ENCODE peak calls at places on chromosome 11, in eight cellular contexts. T is ovary, N is AG04450, V is type B pancreatic cell, G is AG09319, R is right lobe of liver, K is fibroblast of the aortic adventitia, I is left ventricle myocardium inferior. C is an unnamed sample.

GRCh38 chr11:58775066-58775708 is 43.4 kb upstream of the GLYAT start:
- DNase-seq in G (no peak), R (no peak), N (no peak), I (no peak), T (no peak), K (no peak), V (no peak), C (no peak)

GRCh38 chr11:77147668-77148321 is 19.7 kb downstream of the MYO7A start:
- DNase-seq in I (no peak), T (no peak), V (no peak), G (no peak), N (no peak), R (no peak), K (no peak), C (no peak)

GRCh38 chr11:1235615-1236315 is 12.9 kb downstream of the MUC5B start:
- DNase-seq in K (no peak), R (peak; percentile 39), I (peak; percentile 2), G (no peak), T (no peak), V (no peak), N (no peak), C (no peak)

GRCh38 chr11:46669606-46670243 is 30.7 kb downstream of the ARHGAP1 start:
- DNase-seq in K (no peak), I (no peak), N (no peak), R (no peak), G (no peak), V (no peak), T (no peak), C (no peak)

GRCh38 chr11:64250875-64251721 is at the start of gene PLCB3:
- DNase-seq in T (peak; percentile 84), N (no peak), R (peak; percentile 74), K (no peak), V (no peak), G (no peak), I (peak; percentile 52), C (no peak)

GRCh38 chr11:73215191-73216134 is 2.6 kb upstream of the P2RY2 start:
- DNase-seq in R (no peak), G (no peak), V (no peak), I (no peak), T (no peak), K (no peak), N (no peak), C (no peak)

GRCh38 chr11:69535928-69536327 is 54.5 kb downstream of the LINC01488 start:
- DNase-seq in N (no peak), I (no peak), K (no peak), R (no peak), V (no peak), G (no peak), T (no peak), C (no peak)

GRCh38 chr11:24086921-24087320 is 409.9 kb upstream of the LUZP2 start:
- DNase-seq in K (no peak), N (no peak), V (no peak), T (no peak), G (no peak), R (no peak), I (no peak), C (no peak)

GRCh38 chr11:110855246-110855645 is 143.0 kb upstream of the ARHGAP20 start:
- DNase-seq in T (no peak), I (no peak), N (no peak), V (no peak), R (no peak), K (peak; percentile 82), G (no peak), C (no peak)

GRCh38 chr11:36311926-36312592 is 16.0 kb downstream of the PRR5L start:
- DNase-seq in I (no peak), T (no peak), G (no peak), V (no peak), N (no peak), K (no peak), R (no peak), C (no peak)

GRCh38 chr11:44066732-44067131 is 662 bp downstream of the ACCS start:
- DNase-seq in I (no peak), K (peak; percentile 80), R (no peak), V (no peak), G (peak; percentile 14), T (peak; percentile 36), N (peak; percentile 21), C (no peak)

GRCh38 chr11:68204402-68204801 is 8.7 kb downstream of the KMT5B start:
- DNase-seq in G (no peak), R (peak; percentile 41), V (no peak), I (no peak), K (no peak), T (no peak), N (no peak), C (no peak)

GRCh38 chr11:1502971-1503707 is 16.6 kb upstream of the MOB2 start:
- DNase-seq in K (no peak), I (peak; percentile 52), G (no peak), N (no peak), R (no peak), T (peak; percentile 39), V (no peak), C (no peak)

GRCh38 chr11:27861706-27862430 is 161.6 kb upstream of the BDNF start:
- DNase-seq in I (no peak), V (no peak), T (no peak), N (peak; percentile 71), G (peak; percentile 52), R (no peak), K (peak; percentile 92), C (no peak)

DNA sequence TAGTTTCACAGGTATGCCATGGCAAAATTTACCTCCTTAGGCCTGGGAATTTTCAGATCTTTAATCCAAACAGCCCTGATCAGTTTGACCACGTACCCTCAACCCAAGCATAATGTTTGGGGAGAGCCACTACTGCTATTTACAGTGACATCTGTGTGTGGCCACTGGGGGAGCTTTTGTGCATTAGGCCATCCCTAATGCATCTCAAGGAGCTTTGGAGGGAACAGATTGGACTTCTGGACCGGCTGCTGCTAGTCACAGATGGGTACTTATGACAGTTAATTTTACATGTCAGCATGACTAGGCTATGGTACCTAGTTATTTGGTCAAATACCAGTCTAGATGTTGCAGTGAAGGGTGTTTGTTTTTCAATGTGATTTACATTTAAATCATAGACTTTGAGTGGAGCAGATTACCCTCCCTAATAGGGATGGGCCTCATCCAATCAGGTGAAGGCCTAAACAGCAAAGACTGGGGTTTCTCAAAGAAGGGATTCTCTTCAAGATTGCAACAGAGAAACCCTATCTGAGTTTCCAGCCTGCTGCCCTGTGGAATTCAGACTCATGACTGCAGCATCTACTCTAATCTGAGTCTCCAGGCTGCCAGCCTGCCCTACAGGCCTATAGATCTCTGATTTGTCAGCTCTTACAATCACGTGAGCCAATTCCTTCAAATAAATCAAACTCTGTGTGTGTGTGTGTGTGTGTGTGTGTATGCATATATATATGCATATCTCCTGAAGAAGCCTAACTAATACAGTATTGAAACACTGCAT is 37.9 kb upstream of the GALNT18 start:
- DNase-seq in R (no peak), I (no peak), V (no peak), K (no peak), N (no peak), T (no peak), G (no peak), C (no peak)
- TF ChIP-seq CTCF in R (no peak), I (peak; percentile 39), V (peak; percentile 47), K (no peak), N (no peak), T (no peak), G (no peak), C (no peak)

DNA sequence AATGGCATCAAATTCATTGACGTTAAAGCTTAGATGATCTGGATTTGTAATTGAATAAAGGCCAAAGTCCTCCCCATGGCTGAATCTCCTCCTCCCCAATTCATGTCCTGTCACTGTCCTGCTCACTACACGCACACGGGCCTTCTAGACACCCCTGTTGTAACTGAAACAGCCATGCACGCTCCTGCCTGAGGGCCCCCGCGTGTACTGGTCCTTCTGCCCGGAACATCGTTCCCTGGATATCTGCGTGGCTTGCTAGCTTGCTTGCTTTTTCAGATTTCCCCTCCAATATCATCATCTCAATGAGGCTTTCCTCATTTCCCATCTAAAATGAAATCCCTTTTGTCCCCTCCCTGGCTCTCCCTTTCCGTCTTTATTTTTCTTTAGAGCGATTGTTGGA is 15.3 kb downstream of the PKNOX2 start:
- DNase-seq in K (no peak), N (no peak), T (no peak), G (no peak), I (no peak), V (no peak), R (no peak), C (no peak)
- TF ChIP-seq CTCF in K (no peak), N (no peak), T (no peak), G (no peak), I (no peak), V (no peak), R (no peak), C (no peak)

DNA sequence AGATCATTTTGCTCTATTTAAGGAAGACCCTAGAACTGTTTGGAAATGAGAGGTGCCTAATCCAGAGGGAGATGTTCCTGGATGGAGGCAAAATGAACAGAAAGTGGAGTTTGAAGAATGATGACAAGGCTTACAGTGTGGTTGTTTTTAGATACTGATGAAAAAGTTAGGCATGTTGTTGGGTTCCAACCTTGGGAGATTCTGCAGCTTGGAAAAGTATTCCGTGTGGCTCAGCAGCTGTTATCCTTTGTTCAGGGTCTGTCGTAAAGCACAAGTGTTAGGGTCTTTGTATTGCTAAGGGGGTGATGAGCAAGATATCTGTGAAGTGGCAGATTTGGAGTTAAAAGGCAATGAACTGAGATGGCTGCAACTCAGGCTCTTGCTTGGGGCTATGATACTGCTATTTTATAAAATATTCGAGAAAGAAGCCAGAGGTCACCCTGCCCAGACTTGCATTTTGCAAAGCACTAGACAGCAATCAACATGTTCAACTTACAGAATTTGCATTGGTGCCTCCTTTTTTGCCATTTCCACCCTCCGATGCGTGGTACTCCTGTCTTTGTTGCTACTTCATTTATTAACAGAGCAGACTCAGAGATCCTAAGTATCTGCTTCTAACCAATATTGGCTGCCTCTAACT is 45.3 kb upstream of the POGLUT3 start:
- DNase-seq in I (no peak), R (no peak), V (no peak), K (no peak), T (no peak), G (no peak), N (no peak), C (no peak)
- TF ChIP-seq CTCF in I (no peak), R (no peak), V (no peak), K (no peak), T (no peak), G (no peak), N (no peak), C (no peak)

GRCh38 chr11:131145806-131146205 is 224.6 kb upstream of the NTM start:
- DNase-seq in K (no peak), T (no peak), G (no peak), R (no peak), V (no peak), I (no peak), N (no peak), C (no peak)

GRCh38 chr11:131146817-131147490 is 223.5 kb upstream of the NTM start:
- DNase-seq in K (no peak), R (no peak), G (no peak), T (no peak), N (no peak), I (no peak), V (no peak), C (no peak)
- TF ChIP-seq CTCF in K (no peak), R (no peak), G (no peak), T (no peak), N (no peak), I (peak; percentile 22), V (no peak), C (no peak)

GRCh38 chr11:26144309-26144690 is 187.6 kb upstream of the ANO3 start:
- DNase-seq in N (no peak), I (no peak), G (no peak), K (no peak), T (no peak), V (no peak), R (no peak), C (no peak)
- TF ChIP-seq CTCF in N (no peak), I (no peak), G (no peak), K (no peak), T (no peak), V (no peak), R (no peak), C (no peak)